ENCODE peak calls at places on chromosome 12, in nine cellular contexts. M, O, R, L, Q, K, S, Z and I are unnamed samples.

GRCh38 chr12:106179086-106179485 is 40.3 kb upstream of the NUAK1 start:
- DNase-seq in O (no peak), R (no peak), Z (no peak), L (no peak), K (no peak), S (peak; percentile 61), Q (peak; percentile 87), M (peak; percentile 89), I (peak; percentile 64)

GRCh38 chr12:99804715-99805114 is 157.2 kb downstream of the GARIN6 start:
- DNase-seq in Q (no peak), R (no peak), Z (no peak), K (no peak), M (no peak), L (no peak), S (no peak), O (no peak), I (no peak)

GRCh38 chr12:130880411-130880885 is 8.6 kb downstream of the RAN start:
- DNase-seq in Q (no peak), K (no peak), R (no peak), M (peak; percentile 7), S (no peak), L (no peak), O (no peak), Z (peak; percentile 8), I (no peak)

GRCh38 chr12:115185529-115185928 is 501.6 kb upstream of the TBX3 start:
- DNase-seq in K (no peak), S (peak; percentile 42), Z (no peak), Q (no peak), M (peak; percentile 90), R (no peak), O (no peak), L (no peak), I (no peak)

GRCh38 chr12:7116196-7116595 is 7.2 kb upstream of the C1RL start:
- DNase-seq in K (no peak), O (no peak), Z (no peak), L (no peak), S (no peak), M (no peak), R (no peak), Q (no peak), I (no peak)

GRCh38 chr12:52951640-52952039 is 2.7 kb downstream of the KRT18 start:
- DNase-seq in M (no peak), K (no peak), Q (no peak), R (no peak), Z (no peak), O (no peak), S (no peak), L (no peak), I (no peak)

GRCh38 chr12:49838973-49839633 is 3.8 kb downstream of the BCDIN3D start:
- DNase-seq in O (peak; percentile 44), L (no peak), R (no peak), S (peak; percentile 36), Z (peak; percentile 45), M (peak; percentile 5), K (no peak), Q (peak; percentile 14), I (no peak)

GRCh38 chr12:104494137-104494815 is 37.5 kb downstream of the CHST11 start:
- DNase-seq in R (no peak), M (no peak), L (no peak), Z (peak; percentile 85), O (peak; percentile 50), S (peak; percentile 20), K (no peak), Q (no peak), I (no peak)